ENCODE peak calls at places on chromosome 17, in nine cellular contexts. R is stimulated activated CD8-positive, alpha-beta memory T cell treated with anti-CD3 and anti-CD28 coated beads, Interleukin-7, amount 100 ng/mL, for 1 hour; N is stimulated activated CD4-positive, alpha-beta T cell treated with anti-CD3 and anti-CD28 coated beads, TNF-alpha, amount 100 ng/mL, for 4 hours; B is hypothalamus; G is cerebellum; J is stromal cell of bone marrow; D is T-helper 2 cell; Z is GM20000; A is CD8-positive, alpha-beta memory T cell. F is an unnamed sample.

GRCh38 chr17:51189628-51190027 is 23.4 kb downstream of the NME2 start:
- DNase-seq in Z (no peak), J (no peak), D (no peak), A (no peak), B (no peak), R (no peak), N (no peak), G (no peak), F (no peak)

GRCh38 chr17:40726919-40727318 is 23.4 kb upstream of the KRT24 start:
- DNase-seq in D (peak), A (peak), R (no peak), B (no peak), Z (no peak), N (no peak), J (no peak), G (peak), F (no peak)

GRCh38 chr17:42891539-42892152 is 9.0 kb upstream of the G6PC1 start:
- DNase-seq in A (no peak), N (no peak), G (no peak), J (no peak), D (no peak), Z (no peak), R (no peak), B (peak), F (no peak)

GRCh38 chr17:51869387-51869786 is 289.1 kb downstream of the CA10 start:
- DNase-seq in D (no peak), G (no peak), R (no peak), Z (peak), B (no peak), J (no peak), A (no peak), N (no peak), F (no peak)

GRCh38 chr17:16215273-16215964 is at the start of gene NCOR1:
- DNase-seq in Z (peak), J (peak), A (peak), N (peak), D (peak), R (peak), G (peak), B (peak), F (peak)

GRCh38 chr17:8225813-8226535 is 15.6 kb upstream of the AURKB start:
- DNase-seq in A (peak), B (peak), D (peak), J (peak), N (no peak), R (no peak), G (no peak), Z (no peak), F (no peak)

GRCh38 chr17:33205552-33205951 is 87.5 kb downstream of the ASIC2 start:
- DNase-seq in Z (no peak), G (no peak), D (no peak), A (no peak), N (no peak), B (no peak), R (no peak), J (no peak), F (no peak)

GRCh38 chr17:58611331-58611730 is 80.5 kb downstream of the TEX14 start:
- DNase-seq in G (no peak), N (no peak), A (no peak), R (no peak), B (no peak), J (no peak), Z (no peak), D (no peak), F (no peak)

GRCh38 chr17:15258113-15258512 is 7.0 kb downstream of the PMP22 start:
- DNase-seq in R (no peak), Z (no peak), D (no peak), G (no peak), B (no peak), A (no peak), J (no peak), N (no peak), F (no peak)

GRCh38 chr17:36703860-36704266 is 102.5 kb downstream of the MRM1 start:
- DNase-seq in R (no peak), A (peak), Z (peak), J (no peak), D (no peak), B (peak), N (no peak), G (peak), F (peak)

GRCh38 chr17:61072648-61073047 is 327.0 kb upstream of the TBX2 start:
- DNase-seq in D (no peak), J (no peak), Z (no peak), B (no peak), G (no peak), N (no peak), R (no peak), A (no peak), F (no peak)

GRCh38 chr17:81524063-81524864 is 3.9 kb upstream of the FSCN2 start:
- DNase-seq in R (no peak), N (no peak), D (no peak), Z (no peak), A (no peak), G (no peak), B (no peak), J (no peak), F (no peak)

GRCh38 chr17:33469911-33470310 is 176.8 kb upstream of the ASIC2 start:
- DNase-seq in N (no peak), D (no peak), A (no peak), J (peak), R (no peak), Z (no peak), B (no peak), G (no peak), F (no peak)

GRCh38 chr17:29980261-29980660 is 38.8 kb downstream of the EFCAB5 start:
- DNase-seq in G (no peak), D (no peak), B (no peak), R (no peak), N (no peak), A (no peak), Z (no peak), J (no peak), F (no peak)

GRCh38 chr17:80247561-80247960 is 13.1 kb upstream of the RNF213 start:
- DNase-seq in A (no peak), N (no peak), R (no peak), B (no peak), G (no peak), Z (no peak), D (no peak), J (no peak), F (no peak)

GRCh38 chr17:82300228-82300627 is 17.2 kb downstream of the CD7 start:
- DNase-seq in J (no peak), R (no peak), N (no peak), G (no peak), Z (no peak), B (no peak), A (no peak), D (no peak), F (no peak)

GRCh38 chr17:74773871-74774286 is 2.3 kb downstream of the NAT9 start:
- DNase-seq in Z (no peak), B (no peak), J (no peak), D (no peak), R (no peak), G (no peak), A (no peak), N (no peak), F (no peak)

GRCh38 chr17:44536090-44536960 is 21.0 kb upstream of the FZD2 start:
- DNase-seq in G (no peak), Z (no peak), R (no peak), A (no peak), J (no peak), D (no peak), B (no peak), N (no peak), F (no peak)

GRCh38 chr17:14351493-14351892 is 50.6 kb downstream of the HS3ST3B1 start:
- DNase-seq in B (no peak), N (no peak), G (no peak), R (no peak), A (no peak), D (no peak), J (no peak), Z (no peak), F (no peak)

GRCh38 chr17:35683588-35683987 is 47.9 kb upstream of the RASL10B start:
- DNase-seq in J (no peak), Z (no peak), D (no peak), N (no peak), R (no peak), B (no peak), G (no peak), A (no peak), F (no peak)

GRCh38 chr17:6427284-6427781 is 7.6 kb downstream of the AIPL1 start:
- DNase-seq in A (peak), R (no peak), G (no peak), Z (peak), B (no peak), N (no peak), J (peak), D (peak), F (no peak)

GRCh38 chr17:19812407-19812806 is 55.3 kb downstream of the ULK2 start:
- DNase-seq in N (no peak), B (peak), A (peak), D (no peak), J (peak), Z (no peak), R (no peak), G (no peak), F (no peak)

GRCh38 chr17:10193632-10194031 is 4.8 kb downstream of the GAS7 start:
- DNase-seq in D (no peak), G (no peak), B (no peak), Z (no peak), A (no peak), J (no peak), N (no peak), R (no peak), F (no peak)

GRCh38 chr17:71039391-71039790 is 870.1 kb downstream of the KCNJ2 start:
- DNase-seq in A (no peak), B (no peak), D (no peak), N (no peak), Z (no peak), J (no peak), G (no peak), R (no peak), F (no peak)

GRCh38 chr17:7043544-7044268 is at the start of gene SLC16A11:
- DNase-seq in Z (peak), B (peak), N (no peak), J (no peak), R (no peak), A (peak), D (peak), G (peak), F (no peak)

GRCh38 chr17:48313096-48313495 is 116.9 kb downstream of the SKAP1 start:
- DNase-seq in A (no peak), N (no peak), B (no peak), R (no peak), J (no peak), G (no peak), Z (no peak), D (no peak), F (no peak)

GRCh38 chr17:40458001-40458791 is 14.9 kb downstream of the IGFBP4 start:
- DNase-seq in A (no peak), Z (no peak), J (peak), D (no peak), B (no peak), R (no peak), G (no peak), N (no peak), F (no peak)

GRCh38 chr17:58755577-58756245 is at the start of gene PPM1E:
- DNase-seq in Z (peak), G (peak), B (peak), N (peak), A (peak), D (peak), J (no peak), R (no peak), F (no peak)

GRCh38 chr17:34519286-34519685 is 60.1 kb upstream of the TMEM132E start:
- DNase-seq in J (no peak), D (no peak), Z (peak), R (no peak), N (no peak), A (no peak), G (no peak), B (peak), F (no peak)

GRCh38 chr17:40086150-40087044 is 14.0 kb downstream of the NR1D1 start:
- DNase-seq in B (peak), R (no peak), N (peak), D (peak), G (no peak), J (no peak), A (peak), Z (peak), F (peak)

GRCh38 chr17:64240741-64241347 is 22.2 kb downstream of the TEX2 start:
- DNase-seq in N (no peak), Z (no peak), D (no peak), J (peak), A (no peak), R (no peak), B (peak), G (peak), F (peak)

GRCh38 chr17:57970706-57971105 is 15.5 kb upstream of the CUEDC1 start:
- DNase-seq in B (no peak), Z (no peak), R (no peak), J (no peak), N (no peak), D (no peak), G (no peak), A (no peak), F (no peak)

GRCh38 chr17:67280279-67280678 is 35.3 kb upstream of the HELZ start:
- DNase-seq in J (peak), A (no peak), R (no peak), D (no peak), G (no peak), B (no peak), N (no peak), Z (no peak), F (no peak)

GRCh38 chr17:61255609-61256008 is 144.0 kb upstream of the TBX2 start:
- DNase-seq in R (no peak), J (no peak), A (no peak), D (no peak), G (no peak), B (no peak), Z (no peak), N (no peak), F (no peak)